ENCODE peak calls at places on chromosome 5, in six cellular contexts. One of them, this sample, is unnamed.

GRCh38 chr5:135320718-135321484 is 78.1 kb downstream of the MACROH2A1 start:
- DNase-seq in AG08396: no peak
- DNase-seq in RWPE1: no peak
- DNase-seq in glomerular endothelial cell: no peak
- DNase-seq in dorsolateral prefrontal cortex: no peak
- DNase-seq in caudate nucleus: no peak
- DNase-seq in this sample: no peak

GRCh38 chr5:62431735-62432617 is 19.4 kb downstream of the IPO11 start:
- DNase-seq in AG08396: peak
- DNase-seq in RWPE1: no peak
- DNase-seq in glomerular endothelial cell: no peak
- DNase-seq in dorsolateral prefrontal cortex: no peak
- DNase-seq in caudate nucleus: no peak
- DNase-seq in this sample: no peak

GRCh38 chr5:172274951-172275753 is 8.4 kb downstream of the UBTD2 start:
- DNase-seq in AG08396: no peak
- DNase-seq in RWPE1: peak
- DNase-seq in glomerular endothelial cell: no peak
- DNase-seq in dorsolateral prefrontal cortex: no peak
- DNase-seq in caudate nucleus: peak
- DNase-seq in this sample: no peak

GRCh38 chr5:111855356-111855755 is 98.4 kb upstream of the NREP start:
- DNase-seq in AG08396: no peak
- DNase-seq in RWPE1: no peak
- DNase-seq in glomerular endothelial cell: no peak
- DNase-seq in dorsolateral prefrontal cortex: no peak
- DNase-seq in caudate nucleus: no peak
- DNase-seq in this sample: no peak

GRCh38 chr5:407051-407450 is 35.9 kb upstream of the EXOC3 start:
- DNase-seq in AG08396: no peak
- DNase-seq in RWPE1: no peak
- DNase-seq in glomerular endothelial cell: no peak
- DNase-seq in dorsolateral prefrontal cortex: no peak
- DNase-seq in caudate nucleus: no peak
- DNase-seq in this sample: no peak

GRCh38 chr5:133051117-133051546 is 681 bp upstream of the HSPA4 start:
- DNase-seq in AG08396: peak
- DNase-seq in RWPE1: no peak
- DNase-seq in glomerular endothelial cell: no peak
- DNase-seq in dorsolateral prefrontal cortex: no peak
- DNase-seq in caudate nucleus: no peak
- DNase-seq in this sample: no peak

GRCh38 chr5:153523831-153524230 is 33.4 kb downstream of the GRIA1 start:
- DNase-seq in AG08396: no peak
- DNase-seq in RWPE1: no peak
- DNase-seq in glomerular endothelial cell: no peak
- DNase-seq in dorsolateral prefrontal cortex: no peak
- DNase-seq in caudate nucleus: no peak
- DNase-seq in this sample: no peak

GRCh38 chr5:99104538-99105132 is 175.8 kb upstream of the CHD1 start:
- DNase-seq in AG08396: peak
- DNase-seq in RWPE1: peak
- DNase-seq in glomerular endothelial cell: peak
- DNase-seq in dorsolateral prefrontal cortex: no peak
- DNase-seq in caudate nucleus: no peak
- DNase-seq in this sample: peak

GRCh38 chr5:132057498-132058255 is 2.8 kb upstream of the IL3 start:
- DNase-seq in AG08396: no peak
- DNase-seq in RWPE1: no peak
- DNase-seq in glomerular endothelial cell: no peak
- DNase-seq in dorsolateral prefrontal cortex: peak
- DNase-seq in caudate nucleus: no peak
- DNase-seq in this sample: no peak

GRCh38 chr5:62568800-62569432 is 9.7 kb upstream of the LRRC70 start:
- DNase-seq in AG08396: no peak
- DNase-seq in RWPE1: no peak
- DNase-seq in glomerular endothelial cell: no peak
- DNase-seq in dorsolateral prefrontal cortex: no peak
- DNase-seq in caudate nucleus: no peak
- DNase-seq in this sample: no peak

GRCh38 chr5:94540856-94541494 is 77.4 kb downstream of the KIAA0825 start:
- DNase-seq in AG08396: no peak
- DNase-seq in RWPE1: no peak
- DNase-seq in glomerular endothelial cell: no peak
- DNase-seq in dorsolateral prefrontal cortex: no peak
- DNase-seq in caudate nucleus: no peak
- DNase-seq in this sample: no peak